ENCODE peak calls at places on chromosomes 2 and 18, in four cellular contexts. Y is GM23248, K is glutamatergic neuron, E is endothelial cell. Z is an unnamed sample.

GRCh38 chr2:209496586-209496982 is 72.7 kb downstream of the MAP2 start:
- DNase-seq in Y (peak; percentile 55), K (no peak), E (no peak), Z (no peak)

GRCh38 chr2:42245392-42245791 is 76.2 kb downstream of the EML4 start:
- DNase-seq in Y (no peak), K (no peak), E (no peak), Z (no peak)

GRCh38 chr2:150508497-150509137 is 21.1 kb upstream of the RND3 start:
- DNase-seq in Y (no peak), K (no peak), E (no peak), Z (no peak)

GRCh38 chr2:218879881-218880748 is 537 bp upstream of the WNT10A start:
- DNase-seq in Y (peak; percentile 21), K (no peak), E (no peak), Z (no peak)

GRCh38 chr2:30217644-30218361 is 13.5 kb upstream of the LBH start:
- DNase-seq in Y (no peak), K (no peak), E (no peak), Z (no peak)

GRCh38 chr18:23260932-23261590 is 125.8 kb downstream of the CABLES1 start:
- DNase-seq in Y (no peak), K (no peak), E (no peak), Z (no peak)

GRCh38 chr2:200901459-200902072 is 12.4 kb downstream of the NIF3L1 start:
- DNase-seq in Y (peak; percentile 97), K (peak; percentile 56), E (peak; percentile 68), Z (peak; percentile 65)

GRCh38 chr2:172196768-172197322 is 94.1 kb upstream of the DLX2 start:
- DNase-seq in Y (peak; percentile 78), K (no peak), E (no peak), Z (no peak)

GRCh38 chr18:52395146-52395852 is 55.3 kb downstream of the DCC start:
- DNase-seq in Y (no peak), K (no peak), E (no peak), Z (no peak)

GRCh38 chr18:26088482-26088881 is 1.9 kb downstream of the SS18 start:
- DNase-seq in Y (peak; percentile 53), K (no peak), E (no peak), Z (no peak)

GRCh38 chr18:53606792-53607191 is 617.7 kb downstream of the MBD2 start:
- DNase-seq in Y (no peak), K (no peak), E (no peak), Z (no peak)